ENCODE peak calls at places on chromosomes 13 and 19, in eight cellular contexts. A is stimulated activated CD4-positive, alpha-beta T cell treated with anti-CD3 and anti-CD28 coated beads, Interleukin-2, amount 100 ng/mL, for 24 hours; M is ascending aorta; D is amniotic epithelial cell; U is upper lobe of left lung; E is hepatic stellate cell; C is A172; O is glutamatergic neuron. Y is an unnamed sample.

GRCh38 chr13:80523134-80523533 is 182.2 kb upstream of the SPRY2 start:
- DNase-seq in A (no peak), M (no peak), D (no peak), U (no peak), E (no peak), C (no peak), O (no peak), Y (no peak)

GRCh38 chr13:66301482-66301881 is 928.7 kb downstream of the PCDH9 start:
- DNase-seq in A (no peak), M (no peak), D (no peak), U (no peak), E (no peak), C (no peak), O (no peak), Y (no peak)

GRCh38 chr19:8209965-8210659 is 942 bp downstream of the CERS4 start:
- DNase-seq in A (peak), M (no peak), D (no peak), U (no peak), E (no peak), C (no peak), O (peak), Y (peak)

GRCh38 chr13:109874921-109875454 is 88.6 kb upstream of the IRS2 start:
- DNase-seq in A (no peak), M (no peak), D (peak), U (no peak), E (peak), C (peak), O (no peak), Y (no peak)

GRCh38 chr19:8148410-8149231 is 771 bp downstream of the FBN3 start:
- DNase-seq in A (no peak), M (no peak), D (no peak), U (peak), E (no peak), C (no peak), O (peak), Y (peak)

GRCh38 chr19:803686-804418 is 6.6 kb downstream of the PTBP1 start:
- DNase-seq in A (no peak), M (no peak), D (no peak), U (no peak), E (no peak), C (no peak), O (no peak), Y (no peak)

GRCh38 chr19:33666196-33666595 is 44.4 kb downstream of the CHST8 start:
- DNase-seq in A (no peak), M (peak), D (no peak), U (no peak), E (no peak), C (no peak), O (no peak), Y (no peak)

GRCh38 chr19:35194022-35194984 is 34.2 kb downstream of the FAM187B start:
- DNase-seq in A (peak), M (no peak), D (no peak), U (no peak), E (no peak), C (no peak), O (no peak), Y (no peak)

GRCh38 chr19:9144920-9145319 is 4.7 kb downstream of the ZNF317 start:
- DNase-seq in A (no peak), M (no peak), D (peak), U (no peak), E (no peak), C (no peak), O (no peak), Y (no peak)

GRCh38 chr19:18271433-18271841 is 2.8 kb downstream of the IQCN start:
- DNase-seq in A (no peak), M (peak), D (no peak), U (no peak), E (no peak), C (no peak), O (no peak), Y (no peak)

GRCh38 chr13:21348771-21349170 is 110.3 kb downstream of the ZDHHC20 start:
- DNase-seq in A (no peak), M (no peak), D (no peak), U (no peak), E (no peak), C (no peak), O (no peak), Y (no peak)

GRCh38 chr13:67147257-67148218 is 82.6 kb downstream of the PCDH9 start:
- DNase-seq in A (no peak), M (no peak), D (peak), U (no peak), E (peak), C (no peak), O (peak), Y (no peak)

GRCh38 chr13:98454389-98454881 is 122.5 kb downstream of the STK24 start:
- DNase-seq in A (no peak), M (no peak), D (peak), U (no peak), E (peak), C (peak), O (no peak), Y (no peak)

GRCh38 chr19:13795595-13796300 is 505 bp downstream of the ZSWIM4 start:
- DNase-seq in A (no peak), M (peak), D (no peak), U (no peak), E (no peak), C (peak), O (peak), Y (no peak)

GRCh38 chr19:40331052-40331451 is 17.1 kb downstream of the C19orf47 start:
- DNase-seq in A (no peak), M (no peak), D (peak), U (no peak), E (no peak), C (no peak), O (no peak), Y (no peak)

GRCh38 chr13:99425485-99426341 is 75.6 kb upstream of the TM9SF2 start:
- DNase-seq in A (no peak), M (no peak), D (no peak), U (no peak), E (no peak), C (no peak), O (no peak), Y (no peak)

GRCh38 chr19:5953680-5954213 is 24.2 kb downstream of the RANBP3 start:
- DNase-seq in A (peak), M (no peak), D (no peak), U (no peak), E (no peak), C (no peak), O (no peak), Y (no peak)